ENCODE peak calls at places on chromosomes 16 and 17, in five cellular contexts. M, A, C, U and I are unnamed samples.

GRCh38 chr16:19123535-19124178 is 9.9 kb downstream of the ITPRIPL2 start:
- DNase-seq in U (no peak), A (no peak), C (no peak), M (no peak), I (no peak)

GRCh38 chr17:39143552-39144093 is 7.8 kb downstream of the PLXDC1 start:
- DNase-seq in C (no peak), A (no peak), M (no peak), U (no peak), I (no peak)

GRCh38 chr17:18254888-18255649 is 3.5 kb downstream of the FLII start:
- DNase-seq in A (no peak), M (no peak), U (no peak), C (no peak), I (no peak)

GRCh38 chr17:21239680-21240374 is 13.4 kb downstream of the NATD1 start:
- DNase-seq in U (no peak), C (no peak), M (no peak), A (no peak), I (no peak)

GRCh38 chr16:12819126-12820117 is 15.7 kb upstream of the CPPED1 start:
- DNase-seq in A (peak; percentile 43), C (peak; percentile 69), U (peak; percentile 72), M (peak; percentile 15), I (no peak)

GRCh38 chr17:6305613-6306360 is 129.1 kb downstream of the AIPL1 start:
- DNase-seq in A (no peak), U (no peak), C (no peak), M (no peak), I (no peak)

GRCh38 chr17:62720126-62720850 is 87.8 kb downstream of the MARCHF10 start:
- DNase-seq in U (no peak), C (no peak), A (no peak), M (no peak), I (no peak)

GRCh38 chr17:19507673-19508326 is 25.9 kb upstream of the SLC47A1 start:
- DNase-seq in C (peak; percentile 83), M (peak; percentile 85), A (peak; percentile 86), U (peak; percentile 82), I (peak; percentile 90)

GRCh38 chr16:10514369-10515055 is 65.9 kb downstream of the EMP2 start:
- DNase-seq in M (peak; percentile 39), A (peak; percentile 52), U (peak; percentile 52), C (peak; percentile 27), I (no peak)

GRCh38 chr17:44005527-44005864 is 1.1 kb downstream of the NAGS start:
- DNase-seq in A (no peak), U (no peak), C (no peak), M (no peak), I (no peak)

GRCh38 chr17:44007346-44008204 is 3.2 kb downstream of the NAGS start:
- DNase-seq in A (peak; percentile 15), M (no peak), C (no peak), U (no peak), I (peak; percentile 94)

GRCh38 chr17:44004761-44005526 is 522 bp downstream of the NAGS start:
- DNase-seq in A (no peak), M (no peak), C (no peak), U (peak; percentile 38), I (no peak)

GRCh38 chr17:44006581-44007345 is 2.3 kb downstream of the NAGS start:
- DNase-seq in U (peak; percentile 98), C (peak; percentile 96), A (peak; percentile 97), M (peak; percentile 88), I (peak; percentile 95)

DNA sequence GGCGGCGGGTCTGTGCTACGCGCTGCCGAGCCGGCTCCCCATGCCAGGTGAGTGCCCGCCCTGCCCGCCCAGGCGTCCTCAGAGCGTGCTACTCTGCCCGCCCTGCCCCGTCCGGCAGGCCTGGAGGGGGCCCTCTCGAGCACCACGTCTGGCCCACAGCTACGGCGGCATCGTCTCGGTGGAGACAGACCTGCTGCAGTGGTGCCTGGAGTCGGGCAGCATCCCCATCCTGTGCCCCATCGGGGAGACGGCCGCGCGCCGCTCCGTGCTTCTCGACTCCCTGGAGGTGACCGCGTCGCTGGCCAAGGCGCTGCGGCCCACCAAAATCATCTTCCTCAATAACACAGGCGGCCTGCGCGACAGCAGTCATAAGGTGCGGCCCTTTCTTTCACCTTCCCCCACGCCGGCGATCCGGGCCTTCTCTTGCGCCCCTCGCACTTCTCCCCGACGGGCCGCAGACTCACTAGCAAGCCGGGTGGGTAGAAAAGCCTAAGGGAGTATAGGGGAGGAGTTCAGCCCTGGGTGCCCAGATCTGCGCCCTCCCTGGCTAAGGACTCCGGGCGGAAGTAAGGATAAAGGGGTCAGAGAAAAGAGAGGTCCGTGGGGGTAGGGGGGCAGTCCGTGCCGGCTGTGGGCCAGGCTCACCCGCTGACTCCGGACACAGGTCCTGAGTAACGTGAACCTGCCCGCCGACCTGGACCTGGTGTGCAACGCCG is 1.6 kb downstream of the NAGS start:
- DNase-seq in C (no peak), U (peak; percentile 76), A (peak; percentile 6), M (no peak), I (no peak)
- TF ChIP-seq CTCF in C (no peak), U (no peak), A (no peak), M (peak; percentile 17), I (peak; percentile 60)

GRCh38 chr17:32876414-32877163 is at the start of gene MYO1D:
- DNase-seq in M (no peak), A (peak; percentile 86), C (peak; percentile 41), U (peak; percentile 75), I (no peak)
- TF ChIP-seq CTCF in M (peak; percentile 32), A (peak; percentile 67), C (no peak), U (peak; percentile 38), I (peak; percentile 77)

GRCh38 chr16:68400924-68401460 is 47.3 kb downstream of the SMPD3 start:
- DNase-seq in C (no peak), A (no peak), U (no peak), M (no peak), I (peak; percentile 49)
- TF ChIP-seq CTCF in C (no peak), A (no peak), U (no peak), M (no peak), I (no peak)

GRCh38 chr16:6558661-6559060 is 774.0 kb upstream of the RBFOX1 start:
- DNase-seq in A (no peak), U (no peak), M (no peak), C (no peak), I (no peak)
- TF ChIP-seq CTCF in A (no peak), U (no peak), M (no peak), C (no peak), I (no peak)

DNA sequence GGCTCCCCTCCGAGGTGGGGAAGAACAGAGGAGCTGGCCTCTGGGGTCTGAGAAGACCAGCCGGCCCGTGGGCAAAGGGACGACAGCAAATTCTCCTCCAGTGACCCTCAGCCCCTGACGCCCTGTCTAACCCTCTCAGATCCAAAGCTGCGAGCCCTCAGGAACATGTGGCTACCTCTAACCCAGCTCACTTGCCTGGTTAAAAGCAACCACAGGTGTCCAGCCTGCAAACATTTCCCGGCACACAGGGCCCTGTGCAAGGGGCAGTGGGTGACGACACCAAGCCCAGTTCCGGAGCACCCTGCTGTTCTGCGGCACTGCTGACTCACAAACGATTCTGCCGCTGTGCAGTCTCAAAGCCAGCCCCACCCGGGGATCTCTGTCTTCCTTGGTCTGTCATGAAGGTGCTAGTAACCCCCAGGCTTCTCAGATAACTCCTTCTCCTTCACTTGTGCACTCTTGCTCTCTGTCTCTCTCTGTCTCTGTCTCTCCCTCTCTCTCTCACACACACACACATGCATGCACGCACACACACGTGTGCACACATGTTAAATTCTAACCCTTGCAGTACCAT is 23.0 kb downstream of the WNT3 start:
- DNase-seq in C (no peak), A (no peak), M (no peak), U (no peak), I (no peak)
- TF ChIP-seq CTCF in C (no peak), A (no peak), M (no peak), U (no peak), I (no peak)

DNA sequence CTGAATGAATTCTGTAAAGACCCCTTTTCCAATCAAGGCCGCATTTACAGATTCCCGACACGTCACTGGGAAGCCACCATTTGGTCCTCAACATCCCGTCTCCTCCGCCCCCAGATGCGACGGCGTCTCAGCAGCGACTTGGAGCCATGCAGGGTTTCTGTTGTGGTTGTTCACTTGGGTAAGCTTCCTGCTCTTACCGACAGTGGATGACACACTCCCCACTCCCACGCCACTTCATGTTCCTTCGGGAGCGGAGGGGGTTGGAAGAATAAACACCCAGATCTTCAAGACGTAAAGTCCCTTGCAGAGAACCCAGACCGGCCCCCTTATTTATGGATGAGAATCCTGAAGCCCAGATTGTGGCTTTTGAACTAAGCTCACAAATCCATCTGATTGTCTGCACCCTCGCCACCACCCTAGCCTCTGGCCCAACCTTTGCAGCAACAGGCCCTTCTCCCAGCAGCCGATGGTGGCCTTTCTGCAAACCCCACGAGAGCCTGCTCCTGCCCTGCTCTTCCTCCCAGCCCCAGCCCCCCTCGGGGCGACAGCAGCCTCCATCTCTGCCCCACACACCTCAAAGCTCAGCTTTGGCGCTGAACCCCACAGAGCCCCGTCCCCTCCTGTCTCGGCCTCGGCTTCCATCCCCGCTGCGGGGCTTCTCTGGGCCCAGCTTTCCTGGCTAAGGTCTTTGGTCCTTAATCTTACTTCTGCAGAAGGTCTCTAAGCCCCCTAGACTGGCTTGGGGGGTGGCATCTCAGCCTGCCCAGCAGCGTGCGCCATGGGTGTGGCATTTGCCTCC is 19.0 kb upstream of the OSGIN1 start:
- DNase-seq in M (no peak), U (no peak), C (no peak), A (no peak), I (no peak)
- TF ChIP-seq CTCF in M (no peak), U (no peak), C (no peak), A (no peak), I (no peak)

GRCh38 chr17:40862985-40863733 is 3.9 kb downstream of the KRT12 start:
- DNase-seq in M (no peak), C (no peak), U (no peak), A (no peak), I (no peak)
- TF ChIP-seq CTCF in M (peak; percentile 4), C (no peak), U (no peak), A (no peak), I (peak; percentile 63)